ENCODE peak calls at places on chromosomes 16 and 17, in four cellular contexts. S, D, Z and G are unnamed samples.

GRCh38 chr16:46745594-46745993 is 2.5 kb downstream of the MYLK3 start:
- DNase-seq in S (peak), D (no peak), Z (no peak), G (no peak)

GRCh38 chr17:72053069-72053846 is 67.6 kb upstream of the SOX9 start:
- DNase-seq in S (no peak), D (no peak), Z (peak), G (no peak)

GRCh38 chr16:70604407-70605283 is 41.7 kb upstream of the IL34 start:
- DNase-seq in S (no peak), D (peak), Z (no peak), G (no peak)

GRCh38 chr16:73047536-73048291 is at the start of gene ZFHX3:
- DNase-seq in S (peak), D (peak), Z (peak), G (peak)

GRCh38 chr16:88534731-88535141 is 35.5 kb upstream of the ZC3H18 start:
- DNase-seq in S (peak), D (no peak), Z (peak), G (no peak)

GRCh38 chr16:14301150-14302030 is 230.3 kb downstream of the MRTFB start:
- DNase-seq in S (peak), D (no peak), Z (peak), G (no peak)

GRCh38 chr17:35795007-35795870 is at the start of gene MMP28:
- DNase-seq in S (peak), D (no peak), Z (peak), G (no peak)

GRCh38 chr17:83176272-83176955 is 97.0 kb downstream of the METRNL start:
- DNase-seq in S (no peak), D (no peak), Z (peak), G (no peak)

GRCh38 chr17:76707985-76708807 is 2.6 kb downstream of the MXRA7 start:
- DNase-seq in S (no peak), D (peak), Z (peak), G (peak)

GRCh38 chr17:43767053-43767712 is 8.6 kb upstream of the SOST start:
- DNase-seq in S (no peak), D (no peak), Z (no peak), G (no peak)

GRCh38 chr17:16551878-16552636 is 16.9 kb downstream of the ZNF287 start:
- DNase-seq in S (no peak), D (no peak), Z (no peak), G (no peak)

GRCh38 chr17:32486701-32487459 is at the start of gene CDK5R1:
- DNase-seq in S (peak), D (peak), Z (peak), G (no peak)

GRCh38 chr17:35786941-35787432 is 8.5 kb downstream of the MMP28 start:
- DNase-seq in S (no peak), D (no peak), Z (no peak), G (no peak)

GRCh38 chr17:78512976-78513375 is 64.2 kb downstream of the DNAH17 start:
- DNase-seq in S (no peak), D (no peak), Z (no peak), G (no peak)

GRCh38 chr17:75406222-75406615 is 741 bp upstream of the GRB2 start:
- DNase-seq in S (peak), D (no peak), Z (no peak), G (no peak)

GRCh38 chr17:43905985-43906852 is 1.1 kb downstream of the MPP2 start:
- DNase-seq in S (peak), D (peak), Z (peak), G (peak)

GRCh38 chr17:61837175-61838051 is 25.9 kb downstream of the BRIP1 start:
- DNase-seq in S (peak), D (no peak), Z (peak), G (no peak)

GRCh38 chr17:6559753-6560215 is 3.4 kb upstream of the PITPNM3 start:
- DNase-seq in S (peak), D (no peak), Z (no peak), G (no peak)